ENCODE peak calls at places on chromosomes 5 and 9, in seven cellular contexts. S is ascending aorta; T is lower lobe of right lung; H is transverse colon; V is Peyer's patch; M is CD8-positive, alpha-beta memory T cell; J is naive thymus-derived CD4-positive, alpha-beta T cell. E is an unnamed sample.

GRCh38 chr9:121989010-121989409 is 104.1 kb downstream of the TTLL11 start:
- DNase-seq in S (no peak), T (no peak), H (no peak), V (no peak), M (no peak), J (no peak), E (no peak)

GRCh38 chr5:159448-160172 is 31.7 kb upstream of the LRRC14B start:
- DNase-seq in S (no peak), T (no peak), H (no peak), V (no peak), M (no peak), J (no peak), E (no peak)

GRCh38 chr9:134025606-134026541 is 593 bp downstream of the BRD3OS start:
- DNase-seq in S (no peak), T (peak; percentile 63), H (peak; percentile 45), V (peak; percentile 47), M (peak; percentile 41), J (peak; percentile 34), E (peak; percentile 15)

GRCh38 chr5:150464554-150465012 is 15.0 kb upstream of the RPS14 start:
- DNase-seq in S (no peak), T (no peak), H (no peak), V (no peak), M (no peak), J (no peak), E (no peak)

GRCh38 chr5:175867587-175868347 is 3.6 kb upstream of the CPLX2 start:
- DNase-seq in S (no peak), T (no peak), H (peak; percentile 58), V (no peak), M (no peak), J (no peak), E (no peak)

GRCh38 chr9:113148996-113149960 is 1.5 kb upstream of the SLC31A2 start:
- DNase-seq in S (no peak), T (peak; percentile 47), H (no peak), V (no peak), M (no peak), J (no peak), E (no peak)

GRCh38 chr5:1925111-1926070 is 42.7 kb upstream of the IRX4 start:
- DNase-seq in S (no peak), T (no peak), H (no peak), V (no peak), M (no peak), J (no peak), E (no peak)

GRCh38 chr9:101737705-101738565 is 512 bp downstream of the GRIN3A start:
- DNase-seq in S (no peak), T (peak; percentile 30), H (no peak), V (no peak), M (no peak), J (no peak), E (no peak)

GRCh38 chr9:35748858-35749514 is at the start of the genes GBA2 and RGP1:
- DNase-seq in S (no peak), T (peak; percentile 90), H (peak; percentile 91), V (peak; percentile 76), M (peak; percentile 66), J (peak; percentile 36), E (peak; percentile 62)

GRCh38 chr5:133778636-133779035 is 166.3 kb upstream of the FSTL4 start:
- DNase-seq in S (no peak), T (no peak), H (no peak), V (no peak), M (no peak), J (no peak), E (no peak)

GRCh38 chr5:148206620-148207019 is 3.8 kb downstream of the SPINK6 start:
- DNase-seq in S (no peak), T (no peak), H (no peak), V (no peak), M (no peak), J (no peak), E (no peak)

GRCh38 chr5:25573691-25574090 is 928.9 kb upstream of the CDH10 start:
- DNase-seq in S (no peak), T (no peak), H (no peak), V (no peak), M (no peak), J (no peak), E (no peak)

GRCh38 chr5:150641006-150641570 is 628 bp downstream of the SYNPO start:
- DNase-seq in S (no peak), T (no peak), H (no peak), V (no peak), M (no peak), J (no peak), E (no peak)

GRCh38 chr9:126564128-126564527 is 49.6 kb upstream of the LMX1B start:
- DNase-seq in S (no peak), T (no peak), H (no peak), V (no peak), M (no peak), J (no peak), E (no peak)

GRCh38 chr5:64207978-64208377 is 42.3 kb downstream of the RNF180 start:
- DNase-seq in S (no peak), T (no peak), H (no peak), V (no peak), M (no peak), J (no peak), E (no peak)

GRCh38 chr5:84032404-84032803 is 311.7 kb upstream of the HAPLN1 start:
- DNase-seq in S (no peak), T (no peak), H (no peak), V (no peak), M (no peak), J (no peak), E (no peak)

GRCh38 chr5:132498152-132498551 is 7.6 kb upstream of the IRF1 start:
- DNase-seq in S (no peak), T (no peak), H (no peak), V (no peak), M (no peak), J (no peak), E (no peak)

GRCh38 chr5:175709276-175709781 is 51.5 kb downstream of the HRH2 start:
- DNase-seq in S (no peak), T (no peak), H (no peak), V (no peak), M (no peak), J (no peak), E (no peak)

GRCh38 chr5:94690778-94691177 is 72.3 kb downstream of the SLF1 start:
- DNase-seq in S (no peak), T (no peak), H (no peak), V (no peak), M (no peak), J (no peak), E (no peak)

GRCh38 chr5:1748271-1748670 is 51.4 kb downstream of the MRPL36 start:
- DNase-seq in S (no peak), T (no peak), H (no peak), V (no peak), M (no peak), J (no peak), E (no peak)

GRCh38 chr9:88218721-88219120 is 80.4 kb upstream of the SPATA31C2 start:
- DNase-seq in S (no peak), T (no peak), H (no peak), V (no peak), M (no peak), J (no peak), E (no peak)

GRCh38 chr5:154163327-154163997 is 27.1 kb upstream of the GALNT10 start:
- DNase-seq in S (no peak), T (no peak), H (no peak), V (no peak), M (no peak), J (no peak), E (no peak)

GRCh38 chr9:10134266-10134665 is 478.5 kb downstream of the PTPRD start:
- DNase-seq in S (no peak), T (no peak), H (no peak), V (no peak), M (no peak), J (no peak), E (no peak)

GRCh38 chr5:68428232-68428811 is 212.8 kb downstream of the PIK3R1 start:
- DNase-seq in S (no peak), T (no peak), H (no peak), V (no peak), M (no peak), J (no peak), E (no peak)

GRCh38 chr5:68319316-68320093 is 103.9 kb downstream of the PIK3R1 start:
- DNase-seq in S (no peak), T (no peak), H (no peak), V (no peak), M (no peak), J (no peak), E (no peak)

GRCh38 chr9:124776952-124777645 is at the start of gene OLFML2A:
- DNase-seq in S (no peak), T (no peak), H (peak; percentile 26), V (no peak), M (no peak), J (no peak), E (no peak)
- H3K4me3 ChIP-seq in S (peak within 1 kb of the TSS; percentile 61), T (peak within 1 kb of the TSS; percentile 60), H (peak within 1 kb of the TSS; percentile 55), V (peak within 1 kb of the TSS; percentile 32), M (peak within 1 kb of the TSS; percentile 26), J (no peak within 1 kb of the TSS), E (peak within 1 kb of the TSS; percentile 25)

DNA sequence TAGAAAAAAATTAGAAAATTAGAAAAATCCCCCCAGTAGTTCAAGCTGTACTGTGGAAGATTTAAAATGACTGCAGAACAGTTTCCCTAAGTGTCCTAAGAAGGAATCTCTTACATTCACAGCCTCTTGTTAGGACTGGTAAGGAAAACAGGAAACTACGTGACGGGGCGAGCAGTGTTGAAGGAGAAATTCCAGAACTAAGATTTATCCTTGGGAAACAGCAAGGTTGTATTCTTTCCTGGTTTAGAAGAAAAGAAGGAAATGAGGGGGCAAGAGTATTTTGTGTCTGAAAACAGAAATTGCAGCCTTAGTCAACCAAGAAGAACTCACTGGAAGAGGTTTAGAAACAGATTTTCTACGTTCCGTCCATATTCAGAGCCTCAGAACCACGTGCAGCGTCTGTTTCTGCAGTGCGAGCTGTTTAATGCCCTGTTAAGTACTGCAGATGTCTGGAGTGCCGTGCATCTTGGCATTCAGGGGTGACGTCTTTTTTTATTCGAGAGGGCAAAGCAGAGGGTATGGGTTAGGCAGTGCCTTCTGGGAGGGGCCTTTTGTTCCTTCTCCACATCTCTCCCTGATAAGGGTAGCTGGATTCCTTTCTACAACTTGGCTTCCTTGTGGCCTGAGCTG is 75.2 kb downstream of the GOLPH3 start:
- DNase-seq in S (no peak), T (no peak), H (no peak), V (no peak), M (no peak), J (no peak), E (no peak)
- H3K27ac ChIP-seq in S (peak overlapping the region; percentile 24), T (peak overlapping the region; percentile 39), H (peak overlapping the region; percentile 33), V (no peak overlapping the region), M (no peak overlapping the region), J (no peak overlapping the region), E (no peak overlapping the region)

GRCh38 chr5:60521379-60522298 is 178.3 kb downstream of the DEPDC1B start:
- DNase-seq in S (no peak), T (no peak), H (no peak), V (no peak), M (no peak), J (no peak), E (no peak)
- H3K4me3 ChIP-seq in S (no peak overlapping the region), T (peak overlapping the region; percentile 9), H (no peak overlapping the region), V (no peak overlapping the region), M (no peak overlapping the region), J (no peak overlapping the region), E (no peak overlapping the region)

DNA sequence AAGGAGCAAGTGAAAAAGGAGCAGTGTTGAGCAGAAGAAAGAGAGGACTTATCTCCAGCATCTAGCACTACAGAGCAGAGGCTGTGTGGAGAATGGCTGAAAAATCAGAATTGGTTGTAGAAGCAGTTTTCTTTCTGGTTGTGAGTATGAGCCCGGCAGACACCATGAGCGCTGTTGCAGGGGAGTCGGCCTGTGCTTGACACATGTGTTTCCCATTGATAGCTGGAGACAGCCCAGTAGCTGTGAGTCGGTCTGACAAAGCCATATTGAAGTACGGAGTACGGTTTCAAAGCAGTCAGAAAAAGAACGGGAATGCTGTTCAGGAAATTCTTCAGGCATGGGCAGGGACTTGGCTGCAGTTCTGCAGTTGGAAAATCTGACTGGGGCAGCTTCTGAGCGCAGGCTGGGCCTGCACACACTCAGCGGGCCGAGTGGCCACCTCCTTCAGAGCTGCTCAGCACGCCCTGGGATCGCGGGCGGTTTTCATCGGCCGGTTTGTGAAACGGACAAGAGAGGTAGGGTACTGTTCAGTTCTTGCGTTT is at the start of gene SGCD:
- DNase-seq in S (peak; percentile 23), T (peak; percentile 47), H (peak; percentile 26), V (no peak), M (no peak), J (no peak), E (no peak)
- H3K27ac ChIP-seq in S (peak within 1 kb of the TSS; percentile 86), T (peak within 1 kb of the TSS; percentile 51), H (peak within 1 kb of the TSS; percentile 28), V (no peak within 1 kb of the TSS), M (no peak within 1 kb of the TSS), J (no peak within 1 kb of the TSS), E (no peak within 1 kb of the TSS)

E was measured in effector memory CD4-positive, alpha-beta T cell.